ENCODE peak calls at places on chromosome 6, in eight cellular contexts. K is K562, H is keratinocyte, G is neural progenitor cell, J is fibroblast of lung, Q is IMR-90, B is mammary epithelial cell, F is astrocyte. N is an unnamed sample.

GRCh38 chr6:14661188-14661587 is 543.6 kb downstream of the CD83 start:
- DNase-seq in K (no peak), H (no peak), G (no peak), J (peak), Q (peak), B (peak), F (no peak), N (no peak)

GRCh38 chr6:38453302-38453701 is 186.4 kb downstream of the BTBD9 start:
- DNase-seq in K (no peak), H (no peak), G (no peak), J (no peak), Q (no peak), B (no peak), F (no peak), N (peak)

GRCh38 chr6:41182069-41183034 is 18.6 kb downstream of the TREML2 start:
- DNase-seq in K (peak), H (no peak), G (peak), J (peak), Q (peak), B (peak), F (peak), N (peak)

GRCh38 chr6:166463363-166464067 is 80.8 kb upstream of the MPC1 start:
- DNase-seq in K (no peak), H (no peak), G (no peak), J (no peak), Q (no peak), B (no peak), F (no peak), N (no peak)

GRCh38 chr6:84492246-84493135 is 265.0 kb upstream of the CEP162 start:
- DNase-seq in K (no peak), H (no peak), G (no peak), J (peak), Q (no peak), B (no peak), F (no peak), N (no peak)

GRCh38 chr6:165983112-165984072 is 184.3 kb downstream of the TBXT start:
- DNase-seq in K (no peak), H (no peak), G (no peak), J (no peak), Q (no peak), B (no peak), F (no peak), N (no peak)

GRCh38 chr6:80001337-80001736 is 3.1 kb upstream of the TTK start:
- DNase-seq in K (no peak), H (no peak), G (no peak), J (no peak), Q (no peak), B (no peak), F (no peak), N (no peak)

GRCh38 chr6:160355001-160355400 is 6.8 kb downstream of the SLC22A3 start:
- DNase-seq in K (no peak), H (no peak), G (no peak), J (peak), Q (no peak), B (peak), F (peak), N (peak)

GRCh38 chr6:19896580-19897010 is 59.4 kb downstream of the ID4 start:
- DNase-seq in K (no peak), H (no peak), G (no peak), J (no peak), Q (no peak), B (peak), F (no peak), N (peak)

GRCh38 chr6:155837474-155837873 is 381.8 kb upstream of the NOX3 start:
- DNase-seq in K (no peak), H (no peak), G (no peak), J (no peak), Q (no peak), B (no peak), F (no peak), N (no peak)

GRCh38 chr6:161439093-161439492 is 165.2 kb upstream of the AGPAT4 start:
- DNase-seq in K (peak), H (no peak), G (no peak), J (peak), Q (peak), B (peak), F (peak), N (peak)

GRCh38 chr6:119845161-119845560 is 495.6 kb upstream of the MAN1A1 start:
- DNase-seq in K (no peak), H (no peak), G (no peak), J (no peak), Q (no peak), B (no peak), F (no peak), N (no peak)

GRCh38 chr6:169166896-169167580 is 86.6 kb downstream of the THBS2 start:
- DNase-seq in K (no peak), H (no peak), G (no peak), J (no peak), Q (no peak), B (no peak), F (no peak), N (no peak)

GRCh38 chr6:13288481-13288880 is 39.9 kb downstream of the TBC1D7 start:
- DNase-seq in K (no peak), H (no peak), G (no peak), J (no peak), Q (no peak), B (no peak), F (no peak), N (no peak)

DNA sequence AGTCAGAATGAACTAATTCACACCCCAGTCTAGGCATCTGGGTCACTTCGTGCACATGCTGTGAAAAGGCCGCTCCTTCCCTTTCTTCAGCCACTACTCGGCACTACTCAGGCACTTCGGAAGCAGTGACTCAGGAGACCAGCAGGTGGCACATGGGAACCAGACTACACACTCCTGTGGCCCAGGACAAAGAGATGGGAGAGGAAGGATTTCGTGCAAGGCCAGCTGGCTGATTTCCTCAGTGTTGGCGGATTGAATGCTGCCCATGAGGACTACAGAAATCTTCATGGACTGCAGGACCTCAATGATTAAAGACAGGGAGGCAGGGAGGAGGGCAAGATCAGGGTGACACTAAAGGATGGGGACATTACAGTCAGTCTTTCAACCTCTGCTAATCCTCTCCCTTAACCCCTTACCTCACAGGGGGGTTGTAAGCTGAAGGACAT is 117.8 kb upstream of the SPACA1 start:
- DNase-seq in K (peak), H (peak), G (peak), J (peak), Q (peak), B (peak), F (peak), N (peak)
- H3K9ac ChIP-seq in K (no peak), H (no peak), G (no peak), J (no peak), Q (no peak), B (no peak), F (peak), N (no peak)

GRCh38 chr6:42392871-42393270 is 58.9 kb downstream of the TRERF1 start:
- DNase-seq in K (no peak), H (no peak), G (no peak), J (no peak), Q (no peak), B (no peak), F (no peak), N (no peak)

GRCh38 chr6:42388046-42388445 is 63.7 kb downstream of the TRERF1 start:
- DNase-seq in K (no peak), H (no peak), G (no peak), J (no peak), Q (no peak), B (no peak), F (no peak), N (no peak)

GRCh38 chr6:42393339-42393738 is 58.4 kb downstream of the TRERF1 start:
- DNase-seq in K (no peak), H (no peak), G (no peak), J (no peak), Q (no peak), B (no peak), F (no peak), N (no peak)

GRCh38 chr6:42391441-42391840 is 60.3 kb downstream of the TRERF1 start:
- DNase-seq in K (no peak), H (no peak), G (no peak), J (no peak), Q (no peak), B (no peak), F (no peak), N (no peak)

GRCh38 chr6:42390228-42390934 is 61.3 kb downstream of the TRERF1 start:
- DNase-seq in K (no peak), H (no peak), G (no peak), J (no peak), Q (no peak), B (no peak), F (no peak), N (no peak)
- H2AFZ ChIP-seq in K (no peak), H (no peak), G (no peak), J (no peak), Q (no peak), B (no peak), F (no peak), N (no peak)

GRCh38 chr6:106643061-106643460 is 13.7 kb downstream of the QRSL1 start:
- DNase-seq in K (no peak), H (no peak), G (no peak), J (peak), Q (peak), B (no peak), F (no peak), N (peak)

DNA sequence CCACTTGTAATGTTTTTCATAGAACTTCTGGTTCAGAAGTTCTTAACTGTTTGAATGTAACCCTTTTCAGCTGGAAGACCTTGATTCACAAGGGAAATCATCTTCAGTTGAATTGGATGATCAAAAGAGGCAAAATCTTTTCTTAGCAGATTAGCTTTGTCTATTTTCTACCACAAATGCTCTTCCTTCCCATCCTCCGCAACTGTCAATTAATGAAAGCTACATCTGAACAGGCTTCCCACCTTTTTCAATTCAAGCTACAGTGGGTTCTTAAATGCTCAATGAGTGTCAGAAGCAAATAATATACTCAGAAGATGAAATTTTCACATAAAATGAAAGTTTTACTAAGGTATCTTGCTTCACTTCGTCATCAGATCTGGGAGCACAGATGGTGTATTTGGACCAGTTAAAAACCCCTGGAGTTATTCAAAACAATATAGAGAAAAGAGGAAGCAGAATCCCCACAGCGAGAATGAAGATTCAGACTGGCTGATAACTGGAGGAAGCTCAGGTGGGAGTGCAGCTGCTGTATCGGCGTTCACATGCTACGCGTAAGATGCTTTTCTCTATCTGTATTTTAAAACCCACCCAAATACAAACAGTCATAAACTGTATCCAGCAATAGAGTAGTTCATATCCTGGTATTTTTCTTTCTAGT is 19.4 kb downstream of the QRSL1 start:
- DNase-seq in K (no peak), H (no peak), G (no peak), J (no peak), Q (no peak), B (no peak), F (no peak), N (no peak)
- H3K9ac ChIP-seq in K (no peak), H (no peak), G (no peak), J (no peak), Q (no peak), B (no peak), F (no peak), N (no peak)

DNA sequence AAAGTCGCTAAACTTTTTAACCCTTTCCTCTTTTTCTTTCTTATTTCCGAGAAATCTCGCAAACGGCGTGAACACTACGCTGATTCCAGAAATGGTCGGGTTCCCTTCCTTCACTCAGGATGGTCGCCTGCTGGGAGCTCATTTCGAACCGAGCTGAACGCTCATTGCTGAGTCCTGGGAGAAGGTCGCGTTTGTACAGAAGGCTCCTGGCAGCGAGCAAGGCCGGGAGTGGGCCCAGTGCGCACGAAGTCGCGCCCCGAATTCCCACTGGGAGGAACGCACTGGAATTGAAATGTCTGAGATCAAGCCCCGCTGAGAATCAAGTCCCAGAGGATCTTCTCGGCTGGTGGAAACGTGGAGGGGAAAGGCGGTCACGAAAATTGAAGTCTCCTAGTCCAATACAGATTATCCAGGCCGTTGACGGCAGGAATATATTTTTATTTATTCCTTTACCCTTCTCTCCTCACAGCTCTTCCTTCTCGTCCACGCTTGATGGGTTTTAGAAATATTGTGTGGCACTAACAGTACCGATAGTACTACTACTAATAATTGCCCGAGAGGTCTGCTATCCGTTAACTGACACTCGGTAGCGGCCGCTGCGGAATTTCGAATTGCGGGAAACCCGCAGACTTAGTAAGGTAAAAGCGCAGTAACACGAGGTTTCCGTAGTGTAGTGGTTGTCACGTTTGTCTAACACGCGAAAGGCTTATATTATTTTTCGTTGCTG is 207.2 kb upstream of the ZNF184 start:
- DNase-seq in K (no peak), H (no peak), G (peak), J (no peak), Q (no peak), B (no peak), F (no peak), N (no peak)
- H2AFZ ChIP-seq in K (no peak), H (peak), G (peak), J (no peak), Q (no peak), B (peak), F (peak), N (no peak)

DNA sequence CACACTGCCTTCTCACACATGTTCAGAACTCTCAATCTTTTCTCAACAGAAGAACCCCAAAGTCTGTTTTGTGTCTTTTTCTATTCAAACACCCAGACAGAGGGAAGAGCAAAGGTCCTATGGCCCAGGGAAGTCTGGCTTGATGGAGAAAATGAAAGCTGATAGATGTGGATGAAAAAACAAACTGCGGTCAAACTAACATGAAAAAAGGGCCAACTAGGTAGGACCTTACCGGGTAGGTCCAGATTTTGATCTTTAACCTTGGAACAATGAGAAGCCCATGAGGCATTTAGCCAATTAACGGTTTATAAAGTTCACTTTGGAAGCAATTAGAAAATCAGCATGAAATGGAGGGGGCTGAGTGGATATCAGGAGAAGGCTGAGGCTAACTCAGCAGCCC is 507.7 kb upstream of the SLC35B3 start:
- DNase-seq in K (no peak), H (no peak), G (no peak), J (no peak), Q (no peak), B (no peak), F (no peak), N (no peak)
- H3K9ac ChIP-seq in K (no peak), H (no peak), G (no peak), J (no peak), Q (no peak), B (no peak), F (no peak), N (no peak)

GRCh38 chr6:28544211-28544610 is 18.5 kb downstream of the GPX5 start:
- DNase-seq in K (no peak), H (no peak), G (peak), J (peak), Q (no peak), B (no peak), F (no peak), N (no peak)
- H2AFZ ChIP-seq in K (peak), H (peak), G (peak), J (no peak), Q (peak), B (peak), F (peak), N (no peak)

GRCh38 chr6:137871299-137871698 is 4.2 kb downstream of the TNFAIP3 start:
- DNase-seq in K (no peak), H (no peak), G (no peak), J (no peak), Q (no peak), B (no peak), F (no peak), N (no peak)

GRCh38 chr6:137873273-137873762 is 6.3 kb downstream of the TNFAIP3 start:
- DNase-seq in K (no peak), H (no peak), G (no peak), J (peak), Q (peak), B (peak), F (peak), N (peak)

GRCh38 chr6:137870744-137871247 is 3.7 kb downstream of the TNFAIP3 start:
- DNase-seq in K (no peak), H (no peak), G (peak), J (no peak), Q (peak), B (peak), F (no peak), N (no peak)

GRCh38 chr6:137870286-137870685 is 3.2 kb downstream of the TNFAIP3 start:
- DNase-seq in K (no peak), H (no peak), G (no peak), J (no peak), Q (no peak), B (no peak), F (no peak), N (no peak)

DNA sequence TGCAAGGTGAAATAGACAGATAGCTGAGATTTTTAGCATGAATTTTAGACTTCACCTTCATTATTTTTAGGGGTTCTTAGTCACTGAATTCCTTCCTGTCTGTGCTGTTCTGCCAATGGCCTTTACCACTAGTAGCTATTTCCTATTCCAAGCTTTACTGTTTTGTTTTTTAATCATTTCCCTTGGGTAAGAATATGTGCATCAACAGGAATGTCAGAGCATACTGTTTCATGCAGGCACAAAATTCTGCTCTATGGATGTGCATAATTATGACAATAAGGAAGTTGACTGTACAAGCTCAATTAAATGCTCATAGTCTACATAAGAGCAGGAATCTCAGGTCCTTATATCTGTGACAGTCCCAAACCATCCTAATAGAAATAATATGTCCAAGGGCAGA is 5.0 kb downstream of the TNFAIP3 start:
- DNase-seq in K (no peak), H (no peak), G (no peak), J (no peak), Q (peak), B (peak), F (no peak), N (peak)
- H3K9ac ChIP-seq in K (no peak), H (peak), G (no peak), J (no peak), Q (no peak), B (peak), F (no peak), N (no peak)

GRCh38 chr6:133169901-133170300 is 71.3 kb upstream of the EYA4 start:
- DNase-seq in K (no peak), H (no peak), G (peak), J (no peak), Q (no peak), B (no peak), F (no peak), N (no peak)

GRCh38 chr6:133170602-133171001 is 70.6 kb upstream of the EYA4 start:
- DNase-seq in K (no peak), H (no peak), G (no peak), J (no peak), Q (peak), B (peak), F (no peak), N (peak)

GRCh38 chr6:133171989-133172604 is 69.1 kb upstream of the EYA4 start:
- DNase-seq in K (no peak), H (no peak), G (no peak), J (no peak), Q (no peak), B (no peak), F (no peak), N (no peak)

GRCh38 chr6:133173276-133173675 is 67.9 kb upstream of the EYA4 start:
- DNase-seq in K (no peak), H (no peak), G (no peak), J (no peak), Q (no peak), B (no peak), F (no peak), N (no peak)
- H2AFZ ChIP-seq in K (no peak), H (no peak), G (no peak), J (no peak), Q (no peak), B (no peak), F (no peak), N (no peak)

GRCh38 chr6:35025241-35026188 is 115.6 kb downstream of the TCP11 start:
- DNase-seq in K (no peak), H (no peak), G (no peak), J (no peak), Q (no peak), B (no peak), F (no peak), N (peak)

GRCh38 chr6:35021014-35021413 is 120.1 kb downstream of the TCP11 start:
- DNase-seq in K (no peak), H (no peak), G (no peak), J (peak), Q (no peak), B (no peak), F (no peak), N (no peak)

GRCh38 chr6:35023601-35024000 is 117.5 kb downstream of the TCP11 start:
- DNase-seq in K (no peak), H (no peak), G (no peak), J (no peak), Q (no peak), B (no peak), F (no peak), N (no peak)

GRCh38 chr6:35024601-35025054 is 116.5 kb downstream of the TCP11 start:
- DNase-seq in K (peak), H (peak), G (peak), J (peak), Q (peak), B (peak), F (peak), N (peak)

DNA sequence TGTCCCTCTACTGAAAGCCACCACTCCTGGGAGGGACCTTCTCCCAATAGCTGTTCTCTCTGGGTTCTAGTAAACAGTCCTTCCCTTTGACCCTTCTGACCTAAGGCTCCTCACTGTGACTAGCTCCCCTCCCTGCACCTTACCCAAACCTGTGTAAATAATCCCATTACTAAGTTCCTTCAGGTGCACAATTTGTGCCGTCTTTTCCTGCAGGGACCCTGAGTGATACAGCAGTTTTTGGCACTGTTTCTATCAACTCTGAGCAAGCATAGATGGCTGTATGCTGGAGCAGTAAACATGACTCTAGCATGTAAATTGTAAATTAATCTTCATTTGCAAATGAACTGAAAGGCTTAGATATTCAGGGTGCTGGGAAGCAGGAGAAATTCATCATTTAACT is 118.0 kb downstream of the TCP11 start:
- DNase-seq in K (no peak), H (no peak), G (no peak), J (no peak), Q (no peak), B (no peak), F (no peak), N (no peak)
- H3K9ac ChIP-seq in K (no peak), H (no peak), G (no peak), J (no peak), Q (no peak), B (no peak), F (no peak), N (no peak)

N was measured in PC-3.